ENCODE peak calls at places on chromosomes 12 and 14, in five cellular contexts. D is GM23338, I is K562, M is HepG2, C is GM12878. N is an unnamed sample.

GRCh38 chr14:84988391-84988790 is 541.6 kb upstream of the FLRT2 start:
- DNase-seq in D (no peak), I (no peak), M (no peak), C (no peak), N (no peak)

GRCh38 chr14:104299993-104300761 is 161.8 kb downstream of the KIF26A start:
- DNase-seq in D (no peak), I (no peak), M (no peak), C (no peak), N (no peak)

GRCh38 chr14:81400852-81401251 is 728 bp upstream of the STON2 start:
- DNase-seq in D (peak), I (no peak), M (no peak), C (no peak), N (peak)

GRCh38 chr12:89494411-89495231 is 30.0 kb downstream of the GALNT4 start:
- DNase-seq in D (no peak), I (no peak), M (no peak), C (no peak), N (no peak)

GRCh38 chr12:116695464-116695725 is 42.5 kb downstream of the SPRING1 start:
- DNase-seq in D (no peak), I (no peak), M (no peak), C (no peak), N (no peak)

GRCh38 chr14:80996049-80996901 is 40.9 kb downstream of the TSHR start:
- DNase-seq in D (peak), I (peak), M (peak), C (no peak), N (peak)

GRCh38 chr12:10612954-10613333 is 465 bp downstream of the MAGOHB start:
- DNase-seq in D (peak), I (peak), M (no peak), C (no peak), N (no peak)

GRCh38 chr14:77319416-77319815 is 1.3 kb downstream of the POMT2 start:
- DNase-seq in D (no peak), I (no peak), M (no peak), C (no peak), N (no peak)

GRCh38 chr12:13443498-13443897 is 247.0 kb downstream of the EMP1 start:
- DNase-seq in D (no peak), I (no peak), M (no peak), C (no peak), N (no peak)

GRCh38 chr14:52862652-52863338 is 71.4 kb upstream of the GNPNAT1 start:
- DNase-seq in D (no peak), I (no peak), M (no peak), C (no peak), N (no peak)

GRCh38 chr14:61577506-61577931 is 117.8 kb upstream of the HIF1A start:
- DNase-seq in D (no peak), I (no peak), M (no peak), C (no peak), N (no peak)

GRCh38 chr14:38197001-38197760 is 10.5 kb upstream of the SSTR1 start:
- DNase-seq in D (peak), I (no peak), M (no peak), C (no peak), N (no peak)

GRCh38 chr12:6370576-6370935 is 4.8 kb downstream of the SCNN1A start:
- DNase-seq in D (no peak), I (no peak), M (no peak), C (no peak), N (no peak)

GRCh38 chr14:91372680-91373495 is 44.7 kb downstream of the CCDC88C start:
- DNase-seq in D (no peak), I (no peak), M (no peak), C (no peak), N (no peak)

GRCh38 chr12:116321913-116322312 is 44.4 kb upstream of the MED13L start:
- DNase-seq in D (no peak), I (no peak), M (no peak), C (no peak), N (no peak)

GRCh38 chr14:100292301-100292775 is 13.9 kb downstream of the SLC25A29 start:
- DNase-seq in D (no peak), I (no peak), M (no peak), C (no peak), N (no peak)

GRCh38 chr14:100290607-100291304 is 15.5 kb downstream of the SLC25A29 start:
- DNase-seq in D (no peak), I (no peak), M (peak), C (no peak), N (no peak)

GRCh38 chr14:100291305-100292075 is 14.8 kb downstream of the SLC25A29 start:
- DNase-seq in D (no peak), I (no peak), M (no peak), C (no peak), N (no peak)

GRCh38 chr14:100288382-100289185 is 17.7 kb downstream of the SLC25A29 start:
- DNase-seq in D (no peak), I (no peak), M (no peak), C (no peak), N (no peak)

GRCh38 chr14:100289916-100290606 is 16.2 kb downstream of the SLC25A29 start:
- DNase-seq in D (no peak), I (no peak), M (no peak), C (no peak), N (no peak)
- TF ChIP-seq JUNB in D (no peak), I (no peak), M (no peak), C (no peak), N (no peak)

DNA sequence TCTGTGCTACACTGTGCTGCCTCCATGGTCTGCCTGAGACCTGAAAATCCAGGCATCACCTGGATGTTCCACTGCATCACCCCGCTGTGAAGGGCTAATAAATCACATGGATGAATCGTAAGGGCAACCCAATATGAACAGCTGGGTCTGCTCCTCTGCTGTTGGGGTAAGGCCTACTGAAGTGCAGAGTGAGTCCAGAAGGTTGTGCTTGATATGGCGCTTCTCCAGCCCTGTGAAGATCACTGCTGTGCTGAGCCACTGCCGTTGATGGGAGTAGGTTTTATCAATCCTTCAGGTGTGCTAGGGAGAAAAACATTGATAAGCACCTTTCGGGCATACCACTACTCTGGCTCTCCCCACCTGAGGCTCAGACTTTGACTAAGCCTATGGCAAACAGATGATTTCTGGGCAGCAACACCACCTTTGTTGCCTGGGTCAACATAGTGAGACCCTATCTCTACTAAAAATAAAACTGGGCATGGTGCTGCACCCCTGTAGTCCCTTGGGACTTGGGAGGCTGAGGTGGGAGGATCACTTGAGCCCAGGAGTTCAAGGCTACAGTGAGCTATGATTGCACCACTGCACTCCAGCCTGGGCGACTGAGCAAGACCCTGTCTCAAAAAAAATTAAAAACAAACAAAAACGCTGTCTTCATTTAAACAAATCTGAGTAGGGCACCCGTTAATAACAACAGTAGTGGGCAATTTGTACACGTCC is 1.7 kb downstream of the ACVRL1 start:
- DNase-seq in D (no peak), I (peak), M (no peak), C (no peak), N (no peak)
- TF ChIP-seq JUNB in D (no peak), I (no peak), M (no peak), C (no peak), N (no peak)

GRCh38 chr12:131084341-131085011 is 130.8 kb downstream of the ADGRD1 start:
- DNase-seq in D (no peak), I (no peak), M (no peak), C (no peak), N (no peak)
- TF ChIP-seq JUNB in D (no peak), I (no peak), M (no peak), C (no peak), N (no peak)

GRCh38 chr14:74838141-74838540 is 37.8 kb downstream of the PROX2 start:
- DNase-seq in D (no peak), I (no peak), M (no peak), C (no peak), N (no peak)

GRCh38 chr14:74843653-74844052 is 32.3 kb downstream of the PROX2 start:
- DNase-seq in D (no peak), I (no peak), M (no peak), C (no peak), N (no peak)

GRCh38 chr14:74836251-74836957 is 39.5 kb downstream of the PROX2 start:
- DNase-seq in D (no peak), I (no peak), M (no peak), C (no peak), N (no peak)

GRCh38 chr14:74841230-74842207 is 34.4 kb downstream of the PROX2 start:
- DNase-seq in D (no peak), I (no peak), M (no peak), C (peak), N (no peak)

DNA sequence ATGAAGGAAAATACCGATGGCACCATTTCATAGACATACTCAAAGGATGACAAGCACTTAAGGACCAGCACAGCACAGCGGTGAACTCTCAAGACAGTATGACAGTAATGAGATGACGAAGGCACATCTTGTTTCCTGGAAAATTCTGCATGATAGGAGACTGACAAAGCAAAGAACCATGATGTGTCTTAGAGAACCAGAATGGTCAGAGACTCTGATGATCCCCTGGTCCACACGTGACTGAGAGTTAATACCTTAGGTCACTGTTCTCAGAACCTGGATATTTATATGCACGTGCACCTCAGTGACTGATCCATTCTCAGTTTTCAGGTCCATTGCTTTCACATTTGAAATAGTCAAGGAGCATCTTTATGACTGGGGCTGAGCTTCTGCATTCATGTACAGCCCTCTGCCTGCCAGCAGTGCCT is 35.3 kb downstream of the PROX2 start:
- DNase-seq in D (no peak), I (no peak), M (no peak), C (no peak), N (no peak)
- TF ChIP-seq JUNB in D (no peak), I (no peak), M (no peak), C (no peak), N (no peak)

N was measured in A549.